ENCODE peak calls at places on chromosome 14, in eight cellular contexts. Z is hypothalamus; M is sciatic nerve; X is H9; I is GM20000; O is anterior cingulate cortex; J is stimulated activated naive B cell treated with anti-CD40 and anti-IgM and Interleukin-4, amounts not matched to agents 10 μg/mL and 1 μg/mL and 100 μg/mL, for 72 hours; N is PC-3. A is an unnamed sample.

GRCh38 chr14:30129795-30130194 is 202.1 kb upstream of the PRKD1 start:
- DNase-seq in Z (no peak), M (no peak), X (peak), I (no peak), O (no peak), J (no peak), N (no peak), A (no peak)

GRCh38 chr14:99677231-99677891 is 6.7 kb upstream of the CYP46A1 start:
- DNase-seq in Z (no peak), M (peak), X (no peak), I (no peak), O (no peak), J (no peak), N (no peak), A (no peak)

GRCh38 chr14:50037837-50038236 is 78.5 kb downstream of the VCPKMT start:
- DNase-seq in Z (no peak), M (no peak), X (no peak), I (peak), O (no peak), J (peak), N (no peak), A (peak)

GRCh38 chr14:78985668-78986073 is 815.5 kb downstream of the NRXN3 start:
- DNase-seq in Z (no peak), M (no peak), X (peak), I (no peak), O (no peak), J (no peak), N (no peak), A (no peak)

GRCh38 chr14:89564291-89564957 is 147.4 kb upstream of the FOXN3 start:
- DNase-seq in Z (no peak), M (no peak), X (no peak), I (no peak), O (no peak), J (no peak), N (no peak), A (no peak)

GRCh38 chr14:54356172-54356571 is 40.6 kb upstream of the CDKN3 start:
- DNase-seq in Z (no peak), M (no peak), X (no peak), I (no peak), O (no peak), J (no peak), N (peak), A (no peak)

GRCh38 chr14:50619569-50620141 is 48.5 kb downstream of the SAV1 start:
- DNase-seq in Z (no peak), M (no peak), X (no peak), I (peak), O (no peak), J (no peak), N (peak), A (no peak)

GRCh38 chr14:30337456-30337855 is 221.5 kb upstream of the G2E3 start:
- DNase-seq in Z (no peak), M (no peak), X (no peak), I (no peak), O (no peak), J (no peak), N (peak), A (no peak)

GRCh38 chr14:22202313-22202712 is 386.7 kb downstream of the DAD1 start:
- DNase-seq in Z (no peak), M (no peak), X (no peak), I (no peak), O (no peak), J (no peak), N (no peak), A (no peak)

GRCh38 chr14:36300337-36300736 is 20.1 kb downstream of the MBIP start:
- DNase-seq in Z (no peak), M (no peak), X (no peak), I (peak), O (no peak), J (no peak), N (peak), A (no peak)

GRCh38 chr14:95935228-95935822 is 58.7 kb downstream of the TUNAR start:
- DNase-seq in Z (no peak), M (no peak), X (peak), I (no peak), O (no peak), J (no peak), N (peak), A (no peak)

GRCh38 chr14:49992901-49993335 is 100.0 kb downstream of the ARF6 start:
- DNase-seq in Z (no peak), M (no peak), X (no peak), I (peak), O (no peak), J (peak), N (peak), A (no peak)

GRCh38 chr14:106883218-106883692 is 1356.9 kb downstream of the TMEM121 start:
- DNase-seq in Z (no peak), M (no peak), X (no peak), I (no peak), O (no peak), J (peak), N (peak), A (no peak)

GRCh38 chr14:43003845-43004244 is 1397.2 kb downstream of the LRFN5 start:
- DNase-seq in Z (no peak), M (no peak), X (no peak), I (no peak), O (no peak), J (no peak), N (no peak), A (no peak)